ENCODE peak calls at places on chromosomes 7 and 10, in five cellular contexts. V, F, O, Z and S are unnamed samples.

GRCh38 chr10:61784354-61785131 is 117.0 kb upstream of the ARID5B start:
- DNase-seq in V (no peak), F (no peak), O (no peak), Z (no peak), S (no peak)

GRCh38 chr10:59960751-59961150 is 54.4 kb upstream of the CCDC6 start:
- DNase-seq in V (no peak), F (no peak), O (no peak), Z (no peak), S (no peak)

GRCh38 chr7:94698275-94698674 is 42.3 kb upstream of the SGCE start:
- DNase-seq in V (peak), F (no peak), O (no peak), Z (no peak), S (peak)

GRCh38 chr10:118903251-118903650 is 126.3 kb upstream of the NANOS1 start:
- DNase-seq in V (no peak), F (no peak), O (no peak), Z (no peak), S (no peak)

GRCh38 chr7:94909023-94909466 is 1.7 kb downstream of the PPP1R9A start:
- DNase-seq in V (no peak), F (no peak), O (no peak), Z (no peak), S (no peak)

GRCh38 chr7:151113344-151114150 is 27.3 kb downstream of the AGAP3 start:
- DNase-seq in V (peak), F (no peak), O (no peak), Z (no peak), S (peak)

GRCh38 chr10:30045961-30046360 is 13.4 kb downstream of the JCAD start:
- DNase-seq in V (no peak), F (no peak), O (no peak), Z (no peak), S (no peak)

GRCh38 chr10:125641398-125641797 is 41.6 kb downstream of the TEX36 start:
- DNase-seq in V (no peak), F (no peak), O (no peak), Z (no peak), S (no peak)

GRCh38 chr10:44293842-44294241 is 91.1 kb downstream of the CXCL12 start:
- DNase-seq in V (no peak), F (peak), O (no peak), Z (no peak), S (no peak)

GRCh38 chr7:95066736-95067530 is 159.5 kb downstream of the PPP1R9A start:
- DNase-seq in V (no peak), F (no peak), O (no peak), Z (no peak), S (peak)

GRCh38 chr7:100613447-100614185 is 1.3 kb downstream of the MOSPD3 start:
- DNase-seq in V (no peak), F (no peak), O (no peak), Z (no peak), S (no peak)
- H3K27ac ChIP-seq in V (no peak), F (peak), O (peak), Z (no peak), S (no peak)

DNA sequence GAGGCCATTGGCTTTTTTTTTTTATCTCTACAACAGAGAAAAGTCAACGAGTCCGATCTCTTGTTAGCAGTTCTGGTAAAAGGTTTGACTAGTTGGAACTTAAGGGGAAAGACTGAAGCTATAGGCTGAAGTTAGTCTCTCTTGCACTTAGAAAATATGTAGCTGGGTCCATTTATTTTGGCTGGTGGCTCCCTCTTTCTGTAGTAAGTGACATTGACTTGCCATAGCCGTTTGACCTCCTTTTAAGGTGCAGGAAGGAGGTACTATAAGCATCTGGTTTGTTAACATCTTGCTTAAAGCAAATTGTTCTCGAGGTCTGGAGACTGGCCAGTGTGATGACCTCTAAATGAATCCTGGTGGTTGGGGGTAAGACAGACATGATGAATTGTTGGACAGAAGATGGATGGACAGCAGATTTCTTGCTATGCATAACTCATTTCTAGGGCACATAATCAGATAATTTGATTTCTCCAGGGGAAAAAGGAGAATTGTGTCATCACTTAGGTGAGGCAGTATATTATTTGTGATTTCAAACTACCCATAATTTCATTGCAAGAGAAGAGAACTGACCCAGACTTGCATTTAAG is 356.3 kb upstream of the GALNT17 start:
- DNase-seq in V (no peak), F (no peak), O (no peak), Z (no peak), S (peak)
- TF ChIP-seq CTCF in V (no peak), F (no peak), O (no peak), Z (no peak), S (peak)

GRCh38 chr7:27140108-27140842 is 3.2 kb downstream of the HOXA5 start:
- DNase-seq in V (no peak), F (no peak), O (no peak), Z (no peak), S (no peak)

GRCh38 chr7:27141138-27141537 is 2.3 kb downstream of the HOXA5 start:
- DNase-seq in V (no peak), F (no peak), O (no peak), Z (no peak), S (no peak)

GRCh38 chr7:27138987-27139334 is 4.5 kb downstream of the HOXA5 start:
- DNase-seq in V (no peak), F (no peak), O (no peak), Z (no peak), S (no peak)

GRCh38 chr7:27139335-27140107 is 4.0 kb downstream of the HOXA5 start:
- DNase-seq in V (no peak), F (peak), O (no peak), Z (no peak), S (no peak)

GRCh38 chr7:27137603-27138410 is 5.7 kb downstream of the HOXA5 start:
- DNase-seq in V (no peak), F (no peak), O (no peak), Z (no peak), S (no peak)
- H3K27ac ChIP-seq in V (no peak), F (peak), O (no peak), Z (no peak), S (no peak)

DNA sequence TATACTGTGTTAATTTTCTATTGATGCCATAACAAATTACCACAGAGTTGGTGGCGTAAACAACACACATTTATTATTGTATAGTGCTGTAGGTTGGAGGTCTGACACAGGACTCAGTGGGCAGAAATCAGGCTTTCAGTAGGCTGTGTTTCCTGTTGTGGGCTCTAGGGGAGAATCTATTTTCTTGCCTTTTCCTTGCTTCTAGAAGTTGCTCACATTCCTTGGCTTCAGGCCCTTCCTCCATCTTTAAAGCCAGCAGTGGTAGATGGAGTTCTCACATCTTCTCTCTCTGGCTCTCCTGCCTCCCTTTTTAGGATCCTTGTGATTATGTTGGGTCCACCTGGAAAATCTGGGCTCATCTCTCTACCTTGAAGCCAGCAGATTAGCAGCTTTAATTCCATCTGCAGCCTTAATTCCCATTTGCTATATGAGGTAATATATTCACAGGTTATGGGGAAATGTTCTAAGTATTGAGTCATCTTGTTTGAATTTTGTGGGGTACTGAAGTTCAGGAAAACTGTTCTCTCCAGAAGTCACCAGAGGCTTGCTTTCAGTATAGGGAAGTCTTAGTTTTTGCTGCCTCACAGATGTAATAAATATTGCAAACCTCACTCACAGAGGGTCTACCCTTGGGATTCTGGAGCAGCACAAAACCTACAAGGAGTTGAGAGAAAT is 38.9 kb downstream of the CCNY start:
- DNase-seq in V (no peak), F (no peak), O (no peak), Z (no peak), S (no peak)
- TF ChIP-seq CTCF in V (no peak), F (no peak), O (no peak), Z (no peak), S (peak)

GRCh38 chr7:48111596-48111995 is 22.5 kb downstream of the UPP1 start:
- DNase-seq in V (no peak), F (no peak), O (no peak), Z (no peak), S (no peak)
- H3K27ac ChIP-seq in V (no peak), F (no peak), O (no peak), Z (no peak), S (no peak)

GRCh38 chr7:35781200-35781701 is 19.6 kb upstream of the SEPTIN7 start:
- DNase-seq in V (no peak), F (no peak), O (no peak), Z (no peak), S (no peak)

GRCh38 chr7:35777121-35777520 is 23.7 kb upstream of the SEPTIN7 start:
- DNase-seq in V (no peak), F (no peak), O (no peak), Z (no peak), S (no peak)

GRCh38 chr7:35780070-35780469 is 20.8 kb upstream of the SEPTIN7 start:
- DNase-seq in V (no peak), F (no peak), O (no peak), Z (no peak), S (no peak)

GRCh38 chr7:35773994-35774393 is 26.9 kb upstream of the SEPTIN7 start:
- DNase-seq in V (no peak), F (no peak), O (no peak), Z (no peak), S (no peak)

DNA sequence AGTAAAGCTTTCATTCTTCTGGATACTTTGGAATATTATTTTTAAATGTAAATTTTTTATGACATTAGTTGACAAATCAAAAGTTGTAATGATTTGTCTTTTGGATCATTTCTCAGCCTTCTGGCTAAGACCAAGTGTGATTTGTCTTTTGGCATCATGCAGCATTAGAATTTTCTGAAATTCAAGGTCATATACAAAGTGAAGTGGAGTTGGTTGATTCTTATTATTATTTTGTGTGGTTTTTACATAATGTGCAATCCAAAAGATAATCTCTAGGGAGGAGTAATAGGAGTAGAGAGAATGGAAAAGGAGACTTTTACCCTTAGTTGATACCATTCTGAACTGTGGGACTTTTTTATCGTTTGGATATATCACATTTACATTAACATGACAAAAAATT is 24.2 kb upstream of the SEPTIN7 start:
- DNase-seq in V (no peak), F (no peak), O (no peak), Z (no peak), S (no peak)
- TF ChIP-seq CTCF in V (no peak), F (no peak), O (no peak), Z (no peak), S (no peak)

DNA sequence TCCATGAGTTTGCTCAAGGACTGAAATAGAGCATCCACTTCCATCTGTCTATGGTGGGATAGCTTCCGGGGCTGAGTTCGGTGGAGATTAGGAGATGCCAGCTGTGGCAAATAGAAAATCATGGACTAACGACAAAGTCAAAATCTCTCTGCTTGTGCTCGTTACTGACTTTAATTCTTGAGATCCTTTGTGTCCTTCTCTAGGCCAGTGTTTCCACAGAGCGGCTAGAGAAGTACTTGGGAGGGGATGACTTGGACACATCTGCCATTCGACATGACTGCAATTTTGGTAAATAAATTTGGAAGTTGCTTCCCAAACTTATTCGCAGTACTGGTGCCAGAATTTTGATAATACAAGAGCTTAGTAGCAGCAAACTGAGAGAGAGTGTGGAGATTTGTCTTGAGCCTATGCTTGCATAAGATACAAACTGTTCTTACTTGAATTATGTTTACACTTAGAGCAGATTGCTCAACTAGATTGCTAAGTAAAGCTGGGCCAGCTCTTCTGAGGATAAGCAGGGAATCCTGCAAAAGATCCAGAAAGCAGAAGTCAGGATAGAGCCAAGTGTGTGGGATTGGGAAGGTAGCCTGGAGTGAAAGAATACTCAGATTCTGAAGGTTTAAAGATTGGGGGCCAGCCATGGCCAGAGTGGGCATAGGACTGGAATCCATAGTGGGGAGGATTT is 27.6 kb downstream of the ABCC2 start:
- DNase-seq in V (no peak), F (no peak), O (no peak), Z (no peak), S (no peak)
- H3K27ac ChIP-seq in V (no peak), F (no peak), O (peak), Z (no peak), S (no peak)